ENCODE peak calls at places on chromosomes 3 and 15, in six cellular contexts. One of them, this sample, is unnamed.
A peak's percentile ranks its signal among the peaks of the same experiment; 100 is the strongest.

GRCh38 chr3:8529197-8529637 is 27.6 kb downstream of the LMCD1 start:
- DNase-seq in left ventricle myocardium inferior: no peak
- DNase-seq in AG10803: peak; percentile 64
- DNase-seq in astrocyte of the cerebellum: no peak
- DNase-seq in WTC11: no peak
- DNase-seq in foreskin keratinocyte: no peak
- DNase-seq in this sample: no peak

GRCh38 chr3:178750639-178751038 is 214.4 kb downstream of the KCNMB2 start:
- DNase-seq in left ventricle myocardium inferior: no peak
- DNase-seq in AG10803: no peak
- DNase-seq in astrocyte of the cerebellum: no peak
- DNase-seq in WTC11: no peak
- DNase-seq in foreskin keratinocyte: no peak
- DNase-seq in this sample: no peak

GRCh38 chr3:127590282-127590592 is 296 bp downstream of the TPRA1 start:
- DNase-seq in left ventricle myocardium inferior: peak; percentile 40
- DNase-seq in AG10803: no peak
- DNase-seq in astrocyte of the cerebellum: no peak
- DNase-seq in WTC11: no peak
- DNase-seq in foreskin keratinocyte: no peak
- DNase-seq in this sample: peak; percentile 58

GRCh38 chr15:85615930-85616329 is 178.8 kb downstream of the KLHL25 start:
- DNase-seq in left ventricle myocardium inferior: no peak
- DNase-seq in AG10803: peak; percentile 62
- DNase-seq in astrocyte of the cerebellum: no peak
- DNase-seq in WTC11: peak; percentile 20
- DNase-seq in foreskin keratinocyte: no peak
- DNase-seq in this sample: no peak

GRCh38 chr3:122942937-122943827 is 84.4 kb downstream of the SEMA5B start:
- DNase-seq in left ventricle myocardium inferior: peak; percentile 69
- DNase-seq in AG10803: peak; percentile 44
- DNase-seq in astrocyte of the cerebellum: peak; percentile 9
- DNase-seq in WTC11: peak; percentile 91
- DNase-seq in foreskin keratinocyte: no peak
- DNase-seq in this sample: peak; percentile 87

GRCh38 chr3:66394261-66395249 is 106.3 kb downstream of the LRIG1 start:
- DNase-seq in left ventricle myocardium inferior: no peak
- DNase-seq in AG10803: peak; percentile 33
- DNase-seq in astrocyte of the cerebellum: no peak
- DNase-seq in WTC11: no peak
- DNase-seq in foreskin keratinocyte: no peak
- DNase-seq in this sample: peak; percentile 15

GRCh38 chr3:42572278-42572677 is 9.5 kb downstream of the SEC22C start:
- DNase-seq in left ventricle myocardium inferior: no peak
- DNase-seq in AG10803: peak; percentile 24
- DNase-seq in astrocyte of the cerebellum: no peak
- DNase-seq in WTC11: peak; percentile 73
- DNase-seq in foreskin keratinocyte: peak; percentile 28
- DNase-seq in this sample: peak; percentile 36

GRCh38 chr3:107962946-107963345 is 127.9 kb downstream of the CD47 start:
- DNase-seq in left ventricle myocardium inferior: no peak
- DNase-seq in AG10803: peak; percentile 44
- DNase-seq in astrocyte of the cerebellum: no peak
- DNase-seq in WTC11: no peak
- DNase-seq in foreskin keratinocyte: peak; percentile 72
- DNase-seq in this sample: no peak

GRCh38 chr3:159824341-159824740 is 164.3 kb upstream of the IL12A start:
- DNase-seq in left ventricle myocardium inferior: no peak
- DNase-seq in AG10803: peak; percentile 90
- DNase-seq in astrocyte of the cerebellum: peak; percentile 53
- DNase-seq in WTC11: no peak
- DNase-seq in foreskin keratinocyte: peak; percentile 91
- DNase-seq in this sample: no peak

GRCh38 chr15:77504310-77504709 is 83.6 kb downstream of the HMG20A start:
- DNase-seq in left ventricle myocardium inferior: no peak
- DNase-seq in AG10803: no peak
- DNase-seq in astrocyte of the cerebellum: no peak
- DNase-seq in WTC11: no peak
- DNase-seq in foreskin keratinocyte: no peak
- DNase-seq in this sample: no peak

GRCh38 chr3:126529585-126530170 is 5.7 kb downstream of the CHST13 start:
- DNase-seq in left ventricle myocardium inferior: no peak
- DNase-seq in AG10803: no peak
- DNase-seq in astrocyte of the cerebellum: no peak
- DNase-seq in WTC11: no peak
- DNase-seq in foreskin keratinocyte: no peak
- DNase-seq in this sample: no peak

GRCh38 chr3:146496726-146497125 is 27.4 kb upstream of the PLSCR2 start:
- DNase-seq in left ventricle myocardium inferior: no peak
- DNase-seq in AG10803: no peak
- DNase-seq in astrocyte of the cerebellum: no peak
- DNase-seq in WTC11: no peak
- DNase-seq in foreskin keratinocyte: no peak
- DNase-seq in this sample: no peak

GRCh38 chr3:156641261-156641975 is 33.0 kb upstream of the TIPARP start:
- DNase-seq in left ventricle myocardium inferior: no peak
- DNase-seq in AG10803: no peak
- DNase-seq in astrocyte of the cerebellum: no peak
- DNase-seq in WTC11: no peak
- DNase-seq in foreskin keratinocyte: no peak
- DNase-seq in this sample: no peak

GRCh38 chr3:16069149-16069922 is 105.1 kb upstream of the GALNT15 start:
- DNase-seq in left ventricle myocardium inferior: no peak
- DNase-seq in AG10803: peak; percentile 93
- DNase-seq in astrocyte of the cerebellum: peak; percentile 93
- DNase-seq in WTC11: no peak
- DNase-seq in foreskin keratinocyte: peak; percentile 96
- DNase-seq in this sample: no peak

GRCh38 chr3:5227812-5228211 is 40.3 kb downstream of the EDEM1 start:
- DNase-seq in left ventricle myocardium inferior: no peak
- DNase-seq in AG10803: peak; percentile 23
- DNase-seq in astrocyte of the cerebellum: no peak
- DNase-seq in WTC11: no peak
- DNase-seq in foreskin keratinocyte: no peak
- DNase-seq in this sample: no peak

GRCh38 chr3:38634133-38634532 is 15.4 kb downstream of the SCN5A start:
- DNase-seq in left ventricle myocardium inferior: no peak
- DNase-seq in AG10803: peak; percentile 47
- DNase-seq in astrocyte of the cerebellum: peak; percentile 20
- DNase-seq in WTC11: no peak
- DNase-seq in foreskin keratinocyte: no peak
- DNase-seq in this sample: no peak

GRCh38 chr3:183226333-183226732 is 26.7 kb upstream of the B3GNT5 start:
- DNase-seq in left ventricle myocardium inferior: no peak
- DNase-seq in AG10803: no peak
- DNase-seq in astrocyte of the cerebellum: no peak
- DNase-seq in WTC11: no peak
- DNase-seq in foreskin keratinocyte: no peak
- DNase-seq in this sample: no peak

GRCh38 chr3:144039661-144040060 is 68.0 kb downstream of the DIPK2A start:
- DNase-seq in left ventricle myocardium inferior: no peak
- DNase-seq in AG10803: no peak
- DNase-seq in astrocyte of the cerebellum: no peak
- DNase-seq in WTC11: no peak
- DNase-seq in foreskin keratinocyte: peak; percentile 47
- DNase-seq in this sample: no peak

GRCh38 chr3:156551746-156552145 is 3.2 kb downstream of the SSR3 start:
- DNase-seq in left ventricle myocardium inferior: no peak
- DNase-seq in AG10803: peak; percentile 91
- DNase-seq in astrocyte of the cerebellum: peak; percentile 43
- DNase-seq in WTC11: no peak
- DNase-seq in foreskin keratinocyte: peak; percentile 92
- DNase-seq in this sample: no peak

GRCh38 chr3:59998040-59998439 is 948.2 kb upstream of the CFAP20DC start:
- DNase-seq in left ventricle myocardium inferior: no peak
- DNase-seq in AG10803: peak; percentile 11
- DNase-seq in astrocyte of the cerebellum: no peak
- DNase-seq in WTC11: peak; percentile 11
- DNase-seq in foreskin keratinocyte: no peak
- DNase-seq in this sample: no peak

DNA sequence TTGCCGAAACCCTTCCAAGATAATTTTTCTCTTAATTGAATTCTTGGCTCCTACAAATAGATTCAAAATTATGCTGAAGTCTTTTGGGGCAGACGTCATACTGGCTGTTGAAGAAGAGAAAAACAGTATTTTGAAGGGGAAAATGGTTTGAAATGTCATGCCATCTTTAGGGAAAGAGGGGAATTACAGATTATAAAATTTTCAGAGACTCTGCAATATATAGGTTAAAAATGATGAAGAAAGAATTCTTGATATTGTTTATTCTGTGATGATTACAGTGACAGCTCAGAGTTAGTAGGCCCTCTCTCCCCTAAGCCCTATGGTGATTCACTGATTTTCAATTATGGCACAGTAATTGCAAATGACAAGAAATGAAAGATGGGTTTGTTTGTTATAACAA is 86.1 kb downstream of the CGNL1 start:
- DNase-seq in left ventricle myocardium inferior: no peak
- DNase-seq in AG10803: no peak
- DNase-seq in astrocyte of the cerebellum: peak; percentile 8
- DNase-seq in WTC11: no peak
- DNase-seq in foreskin keratinocyte: no peak
- DNase-seq in this sample: no peak
- TF ChIP-seq CTCF in left ventricle myocardium inferior: peak; percentile 29
- TF ChIP-seq CTCF in AG10803: peak; percentile 41
- TF ChIP-seq CTCF in astrocyte of the cerebellum: peak; percentile 20
- TF ChIP-seq CTCF in WTC11: no peak
- TF ChIP-seq CTCF in foreskin keratinocyte: peak; percentile 48
- TF ChIP-seq CTCF in this sample: no peak

GRCh38 chr3:161171639-161172552 is 49.2 kb upstream of the NMD3 start:
- DNase-seq in left ventricle myocardium inferior: no peak
- DNase-seq in AG10803: no peak
- DNase-seq in astrocyte of the cerebellum: no peak
- DNase-seq in WTC11: no peak
- DNase-seq in foreskin keratinocyte: no peak
- DNase-seq in this sample: no peak
- TF ChIP-seq CTCF in left ventricle myocardium inferior: peak; percentile 45
- TF ChIP-seq CTCF in AG10803: peak; percentile 35
- TF ChIP-seq CTCF in astrocyte of the cerebellum: peak; percentile 46
- TF ChIP-seq CTCF in WTC11: peak; percentile 10
- TF ChIP-seq CTCF in foreskin keratinocyte: peak; percentile 40
- TF ChIP-seq CTCF in this sample: no peak

DNA sequence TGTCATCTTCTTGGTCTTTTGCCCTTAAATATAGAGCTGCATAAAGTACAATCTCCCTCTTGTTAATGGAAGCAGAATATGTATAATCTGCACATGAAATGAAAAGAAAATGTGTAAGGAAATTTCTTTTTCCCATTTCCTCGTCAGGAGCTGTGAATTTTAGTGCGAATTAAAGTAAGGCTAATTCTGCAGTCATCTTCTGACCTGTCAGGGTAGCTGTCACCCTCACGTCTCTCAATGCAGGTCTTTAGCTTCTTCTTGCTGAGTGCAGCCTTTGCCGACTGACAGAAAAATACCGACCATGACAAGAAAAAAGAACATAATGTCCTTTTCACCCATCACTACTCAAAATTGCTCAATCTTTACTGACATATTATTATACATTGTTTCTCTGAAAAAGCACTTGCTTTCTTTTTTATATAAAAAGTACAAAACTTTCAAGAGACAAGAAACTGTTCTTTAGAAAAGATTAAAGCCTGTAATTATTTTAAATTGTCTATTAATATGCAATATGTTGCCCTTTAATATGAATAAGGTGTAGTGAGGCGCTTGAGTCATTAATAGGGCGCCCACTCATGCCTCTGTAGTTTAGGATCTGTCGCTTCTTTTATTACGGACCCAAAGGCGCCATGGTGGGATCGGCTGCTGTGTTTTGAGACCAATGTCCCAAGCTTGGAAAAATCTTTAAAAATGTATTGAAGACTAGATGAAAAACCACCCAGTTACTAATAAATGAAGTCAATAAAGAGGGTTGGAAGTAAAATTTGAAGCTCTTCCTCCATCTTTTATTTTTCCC is 259.3 kb upstream of the MEIS2 start:
- DNase-seq in left ventricle myocardium inferior: no peak
- DNase-seq in AG10803: no peak
- DNase-seq in astrocyte of the cerebellum: no peak
- DNase-seq in WTC11: no peak
- DNase-seq in foreskin keratinocyte: no peak
- DNase-seq in this sample: no peak
- TF ChIP-seq CTCF in left ventricle myocardium inferior: no peak
- TF ChIP-seq CTCF in AG10803: no peak
- TF ChIP-seq CTCF in astrocyte of the cerebellum: no peak
- TF ChIP-seq CTCF in WTC11: no peak
- TF ChIP-seq CTCF in foreskin keratinocyte: no peak
- TF ChIP-seq CTCF in this sample: no peak

GRCh38 chr3:150409125-150409526 is 1.0 kb downstream of the TSC22D2 start:
- DNase-seq in left ventricle myocardium inferior: no peak
- DNase-seq in AG10803: no peak
- DNase-seq in astrocyte of the cerebellum: no peak
- DNase-seq in WTC11: no peak
- DNase-seq in foreskin keratinocyte: no peak
- DNase-seq in this sample: no peak

GRCh38 chr3:150409527-150410310 is 1.6 kb downstream of the TSC22D2 start:
- DNase-seq in left ventricle myocardium inferior: peak; percentile 78
- DNase-seq in AG10803: peak; percentile 50
- DNase-seq in astrocyte of the cerebellum: no peak
- DNase-seq in WTC11: peak; percentile 79
- DNase-seq in foreskin keratinocyte: peak; percentile 41
- DNase-seq in this sample: peak; percentile 78

GRCh38 chr3:150407818-150408231 is 273 bp upstream of the TSC22D2 start:
- DNase-seq in left ventricle myocardium inferior: peak; percentile 97
- DNase-seq in AG10803: no peak
- DNase-seq in astrocyte of the cerebellum: peak; percentile 53
- DNase-seq in WTC11: no peak
- DNase-seq in foreskin keratinocyte: no peak
- DNase-seq in this sample: no peak

GRCh38 chr3:150407051-150407817 is 864 bp upstream of the TSC22D2 start:
- DNase-seq in left ventricle myocardium inferior: no peak
- DNase-seq in AG10803: peak; percentile 82
- DNase-seq in astrocyte of the cerebellum: peak; percentile 48
- DNase-seq in WTC11: no peak
- DNase-seq in foreskin keratinocyte: no peak
- DNase-seq in this sample: no peak

GRCh38 chr3:150408232-150409124 is at the start of gene TSC22D2:
- DNase-seq in left ventricle myocardium inferior: peak; percentile 92
- DNase-seq in AG10803: peak; percentile 95
- DNase-seq in astrocyte of the cerebellum: peak; percentile 83
- DNase-seq in WTC11: peak; percentile 92
- DNase-seq in foreskin keratinocyte: peak; percentile 90
- DNase-seq in this sample: peak; percentile 99
- TF ChIP-seq CTCF in left ventricle myocardium inferior: peak; percentile 26
- TF ChIP-seq CTCF in AG10803: peak; percentile 15
- TF ChIP-seq CTCF in astrocyte of the cerebellum: peak; percentile 9
- TF ChIP-seq CTCF in WTC11: no peak
- TF ChIP-seq CTCF in foreskin keratinocyte: peak; percentile 58
- TF ChIP-seq CTCF in this sample: no peak